ENCODE peak calls at places on chromosomes 16 and 17, in ten cellular contexts. L is effector CD4-positive, alpha-beta T cell; H is WTC11; W is T follicular helper cell; S is naive B cell; R is NCI-H69; C is GOT3; E is Calu3; G is tibial artery; I is HTR-8/SVneo. N is an unnamed sample.

GRCh38 chr16:29303520-29303919 is 103.0 kb downstream of the NPIPB11 start:
- DNase-seq in I (no peak), G (no peak), H (no peak), C (no peak), R (no peak), W (no peak), L (no peak), E (no peak), S (no peak), N (no peak)

GRCh38 chr17:64007838-64008282 is 9.7 kb downstream of the PRR29 start:
- DNase-seq in H (no peak), S (no peak), E (no peak), G (peak; percentile 62), I (no peak), R (no peak), W (no peak), C (no peak), L (no peak), N (no peak)

GRCh38 chr17:77826132-77826873 is 132.2 kb upstream of the TNRC6C start:
- DNase-seq in S (no peak), I (no peak), E (no peak), G (peak; percentile 47), C (no peak), W (no peak), L (no peak), H (no peak), R (no peak), N (no peak)

GRCh38 chr16:49521706-49522325 is 148.2 kb downstream of the C16orf78 start:
- DNase-seq in E (no peak), R (peak; percentile 92), W (no peak), G (no peak), C (no peak), S (no peak), L (no peak), I (no peak), H (no peak), N (no peak)

GRCh38 chr16:46688101-46688656 is 799 bp downstream of the VPS35 start:
- DNase-seq in E (no peak), W (no peak), R (no peak), S (peak; percentile 75), H (no peak), I (no peak), G (no peak), C (no peak), L (no peak), N (no peak)

GRCh38 chr16:4924593-4925378 is 12.2 kb downstream of the PPL start:
- DNase-seq in W (no peak), C (no peak), S (no peak), I (no peak), L (no peak), G (no peak), H (peak; percentile 52), R (no peak), E (peak; percentile 95), N (no peak)

GRCh38 chr17:77210331-77210730 is 69.6 kb downstream of the SEC14L1 start:
- DNase-seq in R (no peak), W (no peak), I (no peak), L (no peak), S (no peak), E (no peak), G (peak; percentile 31), C (no peak), H (no peak), N (no peak)

GRCh38 chr16:82630688-82631087 is 3.9 kb downstream of the CDH13 start:
- DNase-seq in R (peak; percentile 7), I (no peak), L (no peak), E (no peak), W (no peak), G (no peak), C (no peak), S (no peak), H (no peak), N (peak; percentile 62)

GRCh38 chr17:7219812-7220592 is at the start of the genes ACADVL and DLG4:
- DNase-seq in I (peak; percentile 96), L (peak; percentile 69), H (peak; percentile 90), G (peak; percentile 95), C (peak; percentile 83), R (peak; percentile 75), W (peak; percentile 60), S (peak; percentile 65), E (peak; percentile 84), N (peak; percentile 91)

GRCh38 chr16:24906901-24907300 is 61.1 kb downstream of the SLC5A11 start:
- DNase-seq in G (no peak), H (no peak), I (no peak), S (no peak), W (no peak), L (no peak), C (no peak), R (no peak), E (no peak), N (no peak)

GRCh38 chr17:59002848-59003247 is 103.8 kb downstream of the TRIM37 start:
- DNase-seq in I (no peak), S (no peak), W (no peak), R (no peak), C (no peak), L (no peak), H (no peak), E (no peak), G (no peak), N (peak; percentile 35)

GRCh38 chr17:7465481-7466275 is 13.8 kb downstream of the ZBTB4 start:
- DNase-seq in I (no peak), L (no peak), R (no peak), G (no peak), C (no peak), E (no peak), S (no peak), H (no peak), W (no peak), N (no peak)

GRCh38 chr16:3677994-3678393 is 23.5 kb downstream of the DNASE1 start:
- DNase-seq in E (no peak), S (no peak), W (no peak), R (no peak), C (no peak), G (no peak), L (no peak), I (no peak), H (no peak), N (no peak)

GRCh38 chr16:87924937-87925670 is 11.2 kb downstream of the CA5A start:
- DNase-seq in L (no peak), S (no peak), C (no peak), E (no peak), G (no peak), R (peak; percentile 96), W (no peak), H (no peak), I (no peak), N (no peak)

GRCh38 chr17:72175787-72176515 is 55.1 kb downstream of the SOX9 start:
- DNase-seq in C (no peak), W (no peak), L (no peak), R (no peak), I (no peak), S (no peak), G (no peak), H (no peak), E (no peak), N (peak; percentile 34)

GRCh38 chr16:20598832-20599469 is 22.8 kb upstream of the ACSM2B start:
- DNase-seq in W (no peak), I (no peak), E (no peak), H (no peak), R (no peak), G (no peak), L (no peak), S (no peak), C (no peak), N (no peak)

GRCh38 chr17:233473-233941 is 52.1 kb upstream of the DOC2B start:
- DNase-seq in R (no peak), E (no peak), W (no peak), C (no peak), I (no peak), G (peak; percentile 60), H (peak; percentile 13), L (no peak), S (no peak), N (no peak)

GRCh38 chr17:39231587-39232551 is 6.1 kb upstream of the STAC2 start:
- DNase-seq in L (peak; percentile 53), G (peak; percentile 90), S (peak; percentile 59), C (no peak), W (peak; percentile 46), I (peak; percentile 65), R (peak; percentile 79), H (peak; percentile 83), E (peak; percentile 88), N (no peak)

GRCh38 chr16:68526143-68526781 is 12.8 kb upstream of the ZFP90 start:
- DNase-seq in G (no peak), E (no peak), L (no peak), S (no peak), R (peak; percentile 10), I (no peak), H (no peak), C (no peak), W (no peak), N (no peak)

GRCh38 chr16:56748826-56749225 is 18.9 kb downstream of the NUP93 start:
- DNase-seq in W (no peak), R (no peak), C (no peak), E (no peak), L (no peak), H (no peak), G (no peak), I (no peak), S (no peak), N (no peak)

GRCh38 chr16:83956336-83957289 is 3.6 kb downstream of the OSGIN1 start:
- DNase-seq in R (peak; percentile 72), G (peak; percentile 88), S (peak; percentile 56), I (peak; percentile 83), C (peak; percentile 13), L (peak; percentile 47), H (peak; percentile 93), E (peak; percentile 90), W (peak; percentile 43), N (peak; percentile 82)